ENCODE peak calls at places on chromosomes 12 and 14, in seven cellular contexts. S is GM06990, A is PC-3, O is MCF 10A, V is activated B cell treated with CpG ODN at 0.5 μM for 24 hours, G is astrocyte of the spinal cord, B is Calu3. U is an unnamed sample.

GRCh38 chr12:82132390-82132789 is 225.8 kb downstream of the CCDC59 start:
- DNase-seq in S (no peak), O (no peak), B (no peak), G (no peak), V (no peak), A (no peak), U (no peak)

GRCh38 chr14:90611936-90612335 is 204.3 kb downstream of the TTC7B start:
- DNase-seq in G (no peak), B (no peak), O (no peak), S (no peak), A (no peak), V (no peak), U (no peak)

GRCh38 chr14:77027538-77028383 is 747 bp downstream of the IRF2BPL start:
- DNase-seq in V (peak; percentile 71), S (peak; percentile 82), G (peak; percentile 84), O (peak; percentile 58), A (peak; percentile 72), B (peak; percentile 74), U (peak; percentile 45)

GRCh38 chr12:99915251-99916082 is 69.3 kb downstream of the ANKS1B start:
- DNase-seq in S (no peak), V (no peak), O (peak; percentile 46), B (no peak), A (peak; percentile 86), G (no peak), U (no peak)

GRCh38 chr14:52325126-52325525 is 11.0 kb downstream of the PTGER2 start:
- DNase-seq in V (no peak), O (peak; percentile 83), G (peak; percentile 71), S (peak; percentile 72), A (peak; percentile 21), B (no peak), U (no peak)

GRCh38 chr12:104793280-104793679 is 164.8 kb downstream of the SLC41A2 start:
- DNase-seq in S (no peak), O (peak; percentile 83), A (no peak), V (no peak), B (no peak), G (peak; percentile 72), U (no peak)

GRCh38 chr12:104877107-104877705 is 80.9 kb downstream of the SLC41A2 start:
- DNase-seq in G (peak; percentile 65), A (peak; percentile 72), V (no peak), S (no peak), O (peak; percentile 40), B (peak; percentile 46), U (no peak)

GRCh38 chr12:49347307-49348237 is 884 bp downstream of the DNAJC22 start:
- DNase-seq in A (peak; percentile 89), G (peak; percentile 90), V (peak; percentile 78), S (peak; percentile 72), B (peak; percentile 89), O (peak; percentile 87), U (peak; percentile 94)

GRCh38 chr12:1398673-1399072 is 195.7 kb downstream of the FBXL14 start:
- DNase-seq in A (peak; percentile 11), V (no peak), O (peak; percentile 21), G (peak; percentile 12), B (no peak), S (no peak), U (no peak)

GRCh38 chr14:74733241-74733640 is 20.3 kb downstream of the FCF1 start:
- DNase-seq in O (no peak), B (no peak), S (no peak), A (no peak), G (no peak), V (no peak), U (no peak)

GRCh38 chr12:124162151-124163110 is 132.5 kb upstream of the RFLNA start:
- DNase-seq in A (peak; percentile 43), S (no peak), O (peak; percentile 20), V (no peak), B (no peak), G (no peak), U (no peak)

GRCh38 chr14:61466249-61466904 is 145.0 kb downstream of the PRKCH start:
- DNase-seq in S (no peak), V (no peak), A (peak; percentile 91), B (no peak), O (peak; percentile 96), G (peak; percentile 94), U (no peak)

DNA sequence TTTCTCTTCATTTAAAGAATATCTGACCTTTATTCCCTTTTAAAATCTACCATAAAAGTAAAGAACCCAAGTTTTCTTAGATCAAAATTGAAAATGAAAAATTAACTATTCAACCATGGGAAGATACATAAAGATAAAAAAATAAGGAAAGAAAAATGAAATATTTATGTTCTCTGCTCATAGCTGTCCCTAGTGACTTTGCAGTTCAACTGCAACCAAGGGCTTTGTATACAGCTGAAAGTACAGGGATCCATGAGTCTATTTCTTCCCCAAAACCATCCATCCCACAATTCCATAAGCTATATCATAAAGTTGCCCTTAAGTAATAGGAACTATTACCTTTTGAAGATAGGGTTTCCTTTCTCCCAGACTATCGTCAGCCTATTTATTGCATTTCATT is 113.1 kb downstream of the ITPR2 start:
- DNase-seq in V (no peak), G (no peak), S (no peak), O (no peak), A (peak; percentile 43), B (no peak), U (no peak)
- TF ChIP-seq CTCF in V (no peak), G (peak; percentile 27), S (no peak), O (no peak), A (peak; percentile 50), B (no peak), U (peak; percentile 54)

GRCh38 chr12:57724936-57725740 is 13.4 kb downstream of the AGAP2 start:
- DNase-seq in S (no peak), B (no peak), O (no peak), V (no peak), G (no peak), A (no peak), U (no peak)

GRCh38 chr12:57726151-57726883 is 12.2 kb downstream of the AGAP2 start:
- DNase-seq in A (peak; percentile 88), V (no peak), B (peak; percentile 95), O (peak; percentile 87), S (no peak), G (peak; percentile 75), U (peak; percentile 43)

GRCh38 chr12:57727758-57728395 is 10.7 kb downstream of the AGAP2 start:
- DNase-seq in G (no peak), O (no peak), B (no peak), A (no peak), V (no peak), S (no peak), U (peak; percentile 56)

GRCh38 chr12:57725851-57726150 is 12.7 kb downstream of the AGAP2 start:
- DNase-seq in A (no peak), B (no peak), G (no peak), O (no peak), S (no peak), V (no peak), U (no peak)

DNA sequence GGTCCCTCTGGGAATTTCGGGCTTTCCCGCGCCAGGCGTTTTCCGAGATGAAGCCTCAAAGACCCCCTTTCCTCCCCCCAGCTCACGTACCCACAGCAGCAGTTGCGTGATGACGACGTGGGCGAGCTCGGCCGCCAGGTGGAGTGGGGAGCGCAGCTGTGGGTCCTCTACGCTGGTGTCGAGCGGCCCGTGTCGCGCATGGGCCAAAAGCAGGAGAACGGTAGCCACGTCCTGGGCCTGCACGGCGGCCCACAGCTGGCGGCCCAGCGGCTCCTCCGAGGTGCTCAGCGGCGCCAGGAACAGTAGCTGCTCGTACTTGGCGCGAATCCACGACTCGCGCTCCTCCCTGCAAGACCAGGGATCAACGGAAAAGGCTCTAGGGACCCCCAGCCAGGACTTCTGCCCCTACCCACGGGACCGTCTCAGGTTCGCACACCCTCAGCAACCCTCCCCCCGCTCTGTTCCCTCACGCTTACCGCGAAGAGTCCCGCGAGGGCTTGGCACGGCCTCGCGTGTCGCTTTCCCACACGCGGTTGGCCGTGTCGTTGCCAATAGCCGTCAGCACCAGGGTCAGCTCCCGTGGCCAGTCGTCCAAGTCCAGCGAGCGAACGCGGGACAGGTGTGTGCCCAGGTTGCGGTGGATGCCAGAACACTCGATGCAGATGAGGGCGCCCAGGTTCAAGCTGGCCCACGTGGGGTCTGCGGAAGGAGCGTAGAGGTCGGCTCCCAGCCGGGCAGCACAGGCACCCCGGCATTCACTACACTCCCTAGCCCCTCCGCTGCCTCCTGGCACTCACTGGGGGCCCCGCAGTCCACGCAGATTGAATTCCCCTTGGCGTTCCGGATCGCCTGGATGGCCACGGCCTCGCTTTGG is 11.4 kb downstream of the AGAP2 start:
- DNase-seq in B (no peak), A (no peak), V (no peak), S (no peak), O (no peak), G (peak; percentile 33), U (peak; percentile 57)
- TF ChIP-seq CTCF in B (no peak), A (peak; percentile 33), V (no peak), S (no peak), O (peak; percentile 18), G (peak; percentile 43), U (no peak)

DNA sequence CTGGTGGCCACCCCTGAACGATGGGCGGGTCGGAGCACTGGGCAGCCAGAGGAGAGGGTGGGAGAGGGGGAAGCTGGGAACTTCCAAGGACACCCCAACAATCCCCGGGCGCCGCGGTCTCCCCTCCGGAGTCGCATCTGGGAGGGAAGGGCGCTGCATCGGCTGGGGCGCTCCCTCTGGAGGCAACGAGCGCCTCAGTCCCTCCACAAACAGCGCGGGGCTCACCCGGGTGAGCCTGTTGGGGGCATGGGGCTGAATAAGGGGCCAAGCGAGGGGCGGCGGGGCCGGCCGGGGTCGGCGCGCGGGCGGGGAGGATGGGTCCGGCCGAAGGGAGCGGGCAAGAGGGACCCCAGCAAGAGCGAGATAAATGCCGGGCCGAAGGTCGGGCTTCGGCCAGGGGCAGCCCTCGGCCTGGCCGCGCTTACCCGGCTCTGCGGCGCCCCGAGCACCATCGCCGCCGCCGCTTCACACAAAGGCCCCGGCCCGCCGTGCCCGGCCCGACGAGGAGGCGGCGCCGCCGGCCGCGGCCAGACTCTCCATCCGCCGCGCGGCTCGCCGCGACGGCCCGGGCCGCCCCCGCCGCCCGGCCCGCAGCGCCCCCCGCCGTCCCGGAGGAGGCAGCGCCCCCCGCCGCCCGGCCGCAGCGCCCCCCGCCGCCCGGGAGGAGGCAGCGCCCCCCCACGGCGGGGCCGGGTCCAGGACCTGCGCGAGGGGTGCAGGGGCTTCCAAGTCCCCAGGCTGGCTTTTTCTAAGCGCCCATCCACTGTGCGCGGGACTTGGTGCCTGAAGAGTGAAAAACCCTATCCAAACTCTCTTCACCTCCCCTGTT is at the start of gene ZBTB39:
- DNase-seq in V (peak; percentile 81), A (peak; percentile 64), B (peak; percentile 85), O (peak; percentile 52), S (peak; percentile 77), G (peak; percentile 26), U (peak; percentile 64)
- TF ChIP-seq CTCF in V (no peak), A (peak; percentile 63), B (peak; percentile 49), O (peak; percentile 43), S (peak; percentile 63), G (peak; percentile 48), U (peak; percentile 58)

GRCh38 chr14:54502602-54503001 is 7.1 kb upstream of the CGRRF1 start:
- DNase-seq in A (no peak), S (no peak), G (no peak), B (no peak), O (no peak), V (no peak), U (no peak)

GRCh38 chr14:54498579-54498978 is 9.8 kb upstream of the GMFB start:
- DNase-seq in S (no peak), A (no peak), G (no peak), B (no peak), V (no peak), O (no peak), U (no peak)

GRCh38 chr14:54501423-54501822 is 8.3 kb upstream of the CGRRF1 start:
- DNase-seq in O (no peak), B (no peak), S (no peak), A (no peak), V (no peak), G (no peak), U (no peak)

GRCh38 chr14:54500744-54501143 is 9.0 kb upstream of the CGRRF1 start:
- DNase-seq in O (no peak), B (no peak), A (no peak), G (no peak), S (no peak), V (no peak), U (no peak)

GRCh38 chr14:54503476-54503875 is 6.2 kb upstream of the CGRRF1 start:
- DNase-seq in V (no peak), A (peak; percentile 88), S (no peak), O (peak; percentile 49), G (peak; percentile 43), B (peak; percentile 25), U (no peak)
- TF ChIP-seq CTCF in V (no peak), A (peak; percentile 92), S (peak; percentile 50), O (no peak), G (peak; percentile 59), B (no peak), U (peak; percentile 48)

U was measured in progenitor cell of endocrine pancreas.